ENCODE peak calls at places on chromosomes 4 and X, in four cellular contexts. One of them, this sample, is unnamed.

GRCh38 chr4:175330652-175331051 is 412.5 kb downstream of the ADAM29 start:
- DNase-seq in ecto neural progenitor cell: no peak
- DNase-seq in AG09309: no peak
- DNase-seq in choroid plexus epithelial cell: peak
- DNase-seq in this sample: peak

GRCh38 chr4:126396121-126396520 is 1081.4 kb downstream of the FAT4 start:
- DNase-seq in ecto neural progenitor cell: no peak
- DNase-seq in AG09309: no peak
- DNase-seq in choroid plexus epithelial cell: no peak
- DNase-seq in this sample: no peak

GRCh38 chr4:66927937-66928336 is 617.4 kb downstream of the CENPC start:
- DNase-seq in choroid plexus epithelial cell: no peak
- DNase-seq in ecto neural progenitor cell: no peak
- DNase-seq in AG09309: no peak
- DNase-seq in this sample: no peak

GRCh38 chr4:41181037-41181436 is 33.3 kb downstream of the APBB2 start:
- DNase-seq in choroid plexus epithelial cell: no peak
- DNase-seq in ecto neural progenitor cell: no peak
- DNase-seq in AG09309: no peak
- DNase-seq in this sample: no peak

GRCh38 chrX:72498782-72499181 is 73.9 kb downstream of the HDAC8 start:
- DNase-seq in choroid plexus epithelial cell: peak
- DNase-seq in AG09309: no peak
- DNase-seq in ecto neural progenitor cell: no peak
- DNase-seq in this sample: no peak

GRCh38 chr4:27066591-27066990 is 205.9 kb downstream of the STIM2 start:
- DNase-seq in ecto neural progenitor cell: peak
- DNase-seq in choroid plexus epithelial cell: no peak
- DNase-seq in AG09309: no peak
- DNase-seq in this sample: no peak

GRCh38 chr4:185224597-185224996 is 15.2 kb downstream of the SNX25 start:
- DNase-seq in choroid plexus epithelial cell: peak
- DNase-seq in AG09309: no peak
- DNase-seq in ecto neural progenitor cell: no peak
- DNase-seq in this sample: no peak

GRCh38 chr4:113636877-113637276 is 124.7 kb downstream of the CAMK2D start:
- DNase-seq in choroid plexus epithelial cell: peak
- DNase-seq in ecto neural progenitor cell: no peak
- DNase-seq in AG09309: no peak
- DNase-seq in this sample: peak

GRCh38 chr4:108029731-108030130 is 40.0 kb downstream of the HADH start:
- DNase-seq in choroid plexus epithelial cell: no peak
- DNase-seq in AG09309: no peak
- DNase-seq in ecto neural progenitor cell: no peak
- DNase-seq in this sample: peak

GRCh38 chr4:155005395-155006087 is 202.9 kb upstream of the NPY2R start:
- DNase-seq in AG09309: no peak
- DNase-seq in choroid plexus epithelial cell: peak
- DNase-seq in ecto neural progenitor cell: no peak
- DNase-seq in this sample: peak

GRCh38 chrX:84363054-84363453 is 139.2 kb downstream of the HDX start:
- DNase-seq in ecto neural progenitor cell: no peak
- DNase-seq in AG09309: no peak
- DNase-seq in choroid plexus epithelial cell: no peak
- DNase-seq in this sample: peak

GRCh38 chrX:154096140-154097002 is 1.1 kb downstream of the MECP2 start:
- DNase-seq in AG09309: no peak
- DNase-seq in ecto neural progenitor cell: no peak
- DNase-seq in choroid plexus epithelial cell: no peak
- DNase-seq in this sample: peak

GRCh38 chrX:9707306-9708015 is 58.2 kb downstream of the GPR143 start:
- DNase-seq in ecto neural progenitor cell: no peak
- DNase-seq in AG09309: no peak
- DNase-seq in choroid plexus epithelial cell: no peak
- DNase-seq in this sample: peak

GRCh38 chrX:130637591-130637990 is 235.8 kb downstream of the RBMX2 start:
- DNase-seq in AG09309: peak
- DNase-seq in ecto neural progenitor cell: no peak
- DNase-seq in choroid plexus epithelial cell: peak
- DNase-seq in this sample: peak

GRCh38 chr4:13322681-13323101 is 161.4 kb downstream of the RAB28 start:
- DNase-seq in AG09309: peak
- DNase-seq in choroid plexus epithelial cell: peak
- DNase-seq in ecto neural progenitor cell: no peak
- DNase-seq in this sample: peak

GRCh38 chr4:48445704-48446103 is 37.4 kb upstream of the SLC10A4 start:
- DNase-seq in choroid plexus epithelial cell: peak
- DNase-seq in ecto neural progenitor cell: no peak
- DNase-seq in AG09309: no peak
- DNase-seq in this sample: peak

GRCh38 chr4:176002007-176002623 is 63.5 kb upstream of the WDR17 start:
- DNase-seq in ecto neural progenitor cell: peak
- DNase-seq in AG09309: no peak
- DNase-seq in choroid plexus epithelial cell: peak
- DNase-seq in this sample: peak

GRCh38 chr4:108193891-108194672 is 25.4 kb upstream of the LEF1 start:
- DNase-seq in AG09309: no peak
- DNase-seq in ecto neural progenitor cell: no peak
- DNase-seq in choroid plexus epithelial cell: peak
- DNase-seq in this sample: peak

GRCh38 chr4:158770671-158771070 is 1.8 kb downstream of the FNIP2 start:
- DNase-seq in ecto neural progenitor cell: no peak
- DNase-seq in AG09309: no peak
- DNase-seq in choroid plexus epithelial cell: no peak
- DNase-seq in this sample: no peak

GRCh38 chrX:151396042-151396826 is 772 bp upstream of the VMA21 start:
- DNase-seq in AG09309: peak
- DNase-seq in ecto neural progenitor cell: no peak
- DNase-seq in choroid plexus epithelial cell: peak
- DNase-seq in this sample: peak

GRCh38 chrX:153870288-153870690 is 15.7 kb downstream of the L1CAM start:
- DNase-seq in ecto neural progenitor cell: no peak
- DNase-seq in choroid plexus epithelial cell: no peak
- DNase-seq in AG09309: no peak
- DNase-seq in this sample: no peak

GRCh38 chr4:39814403-39815185 is 116.7 kb downstream of the UBE2K start:
- DNase-seq in choroid plexus epithelial cell: peak
- DNase-seq in AG09309: no peak
- DNase-seq in ecto neural progenitor cell: no peak
- DNase-seq in this sample: peak

GRCh38 chrX:32448320-32448719 is 763.0 kb downstream of the DMD start:
- DNase-seq in AG09309: no peak
- DNase-seq in choroid plexus epithelial cell: peak
- DNase-seq in ecto neural progenitor cell: no peak
- DNase-seq in this sample: no peak

GRCh38 chrX:150269613-150270254 is 93.4 kb upstream of the MAMLD1 start:
- DNase-seq in AG09309: no peak
- DNase-seq in ecto neural progenitor cell: peak
- DNase-seq in choroid plexus epithelial cell: no peak
- DNase-seq in this sample: no peak

GRCh38 chrX:131564553-131565229 is 20.8 kb downstream of the OR13H1 start:
- DNase-seq in ecto neural progenitor cell: no peak
- DNase-seq in choroid plexus epithelial cell: no peak
- DNase-seq in AG09309: no peak
- DNase-seq in this sample: no peak

GRCh38 chr4:67035501-67035900 is 509.8 kb downstream of the CENPC start:
- DNase-seq in choroid plexus epithelial cell: peak
- DNase-seq in AG09309: no peak
- DNase-seq in ecto neural progenitor cell: no peak
- DNase-seq in this sample: peak

GRCh38 chrX:131985526-131986049 is 37.5 kb upstream of the STK26 start:
- DNase-seq in AG09309: no peak
- DNase-seq in ecto neural progenitor cell: peak
- DNase-seq in choroid plexus epithelial cell: no peak
- DNase-seq in this sample: no peak